ENCODE peak calls at places on chromosomes 2 and 18, in ten cellular contexts. N is left ventricle myocardium inferior, G is cardiac muscle cell, O is neuronal stem cell, F is adipocyte, C is GM23248, D is IMR-90, P is GM06990, A is Panc1, I is SJSA1. R is an unnamed sample.

GRCh38 chr2:143778981-143779380 is 649.8 kb downstream of the ARHGAP15 start:
- DNase-seq in N (no peak), G (no peak), O (no peak), F (no peak), C (peak; percentile 71), D (peak; percentile 62), P (no peak), A (no peak), I (no peak), R (no peak)

GRCh38 chr2:216540920-216541319 is 42.3 kb downstream of the RPL37A start:
- DNase-seq in N (no peak), G (no peak), O (no peak), F (peak; percentile 34), C (no peak), D (no peak), P (no peak), A (no peak), I (no peak), R (no peak)

GRCh38 chr18:28995319-28995718 is 818.4 kb upstream of the CDH2 start:
- DNase-seq in N (no peak), G (peak; percentile 9), O (no peak), F (no peak), C (no peak), D (peak; percentile 7), P (no peak), A (no peak), I (no peak), R (no peak)

GRCh38 chr18:73043231-73044000 is 175.6 kb upstream of the NETO1 start:
- DNase-seq in N (no peak), G (no peak), O (no peak), F (no peak), C (no peak), D (no peak), P (no peak), A (no peak), I (no peak), R (no peak)

GRCh38 chr2:146964494-146964893 is 880.3 kb upstream of the ACVR2A start:
- DNase-seq in N (no peak), G (no peak), O (no peak), F (no peak), C (no peak), D (no peak), P (no peak), A (no peak), I (no peak), R (no peak)

GRCh38 chr2:128305555-128306080 is 13.1 kb downstream of the HS6ST1 start:
- DNase-seq in N (peak; percentile 9), G (no peak), O (no peak), F (peak; percentile 35), C (peak; percentile 58), D (peak; percentile 75), P (peak; percentile 49), A (no peak), I (no peak), R (peak; percentile 60)

GRCh38 chr2:204205082-204205481 is 268.5 kb downstream of the ICOS start:
- DNase-seq in N (no peak), G (no peak), O (no peak), F (no peak), C (no peak), D (no peak), P (no peak), A (no peak), I (no peak), R (no peak)

GRCh38 chr2:70964133-70964532 is 14.3 kb upstream of the ANKRD53 start:
- DNase-seq in N (no peak), G (no peak), O (no peak), F (no peak), C (no peak), D (no peak), P (no peak), A (no peak), I (no peak), R (no peak)

GRCh38 chr2:18976112-18976961 is 382.1 kb downstream of the OSR1 start:
- DNase-seq in N (no peak), G (peak; percentile 83), O (no peak), F (peak; percentile 89), C (peak; percentile 90), D (peak; percentile 94), P (peak; percentile 27), A (no peak), I (peak; percentile 83), R (no peak)

GRCh38 chr18:75076286-75076685 is 132.7 kb downstream of the PTGR3 start:
- DNase-seq in N (no peak), G (no peak), O (no peak), F (no peak), C (no peak), D (no peak), P (no peak), A (no peak), I (no peak), R (no peak)

GRCh38 chr2:31475692-31476091 is 61.1 kb upstream of the XDH start:
- DNase-seq in N (no peak), G (no peak), O (no peak), F (peak; percentile 50), C (peak; percentile 92), D (peak; percentile 76), P (no peak), A (no peak), I (no peak), R (no peak)

GRCh38 chr2:164221473-164221872 is 399.8 kb downstream of the GRB14 start:
- DNase-seq in N (no peak), G (no peak), O (no peak), F (no peak), C (no peak), D (no peak), P (no peak), A (no peak), I (no peak), R (no peak)

GRCh38 chr2:6083131-6083530 is 390.9 kb downstream of the SOX11 start:
- DNase-seq in N (no peak), G (no peak), O (no peak), F (no peak), C (no peak), D (no peak), P (no peak), A (no peak), I (no peak), R (no peak)

GRCh38 chr2:62485780-62486765 is 19.9 kb downstream of the TMEM17 start:
- DNase-seq in N (no peak), G (peak; percentile 77), O (no peak), F (peak; percentile 75), C (peak; percentile 37), D (peak; percentile 30), P (no peak), A (no peak), I (no peak), R (no peak)

DNA sequence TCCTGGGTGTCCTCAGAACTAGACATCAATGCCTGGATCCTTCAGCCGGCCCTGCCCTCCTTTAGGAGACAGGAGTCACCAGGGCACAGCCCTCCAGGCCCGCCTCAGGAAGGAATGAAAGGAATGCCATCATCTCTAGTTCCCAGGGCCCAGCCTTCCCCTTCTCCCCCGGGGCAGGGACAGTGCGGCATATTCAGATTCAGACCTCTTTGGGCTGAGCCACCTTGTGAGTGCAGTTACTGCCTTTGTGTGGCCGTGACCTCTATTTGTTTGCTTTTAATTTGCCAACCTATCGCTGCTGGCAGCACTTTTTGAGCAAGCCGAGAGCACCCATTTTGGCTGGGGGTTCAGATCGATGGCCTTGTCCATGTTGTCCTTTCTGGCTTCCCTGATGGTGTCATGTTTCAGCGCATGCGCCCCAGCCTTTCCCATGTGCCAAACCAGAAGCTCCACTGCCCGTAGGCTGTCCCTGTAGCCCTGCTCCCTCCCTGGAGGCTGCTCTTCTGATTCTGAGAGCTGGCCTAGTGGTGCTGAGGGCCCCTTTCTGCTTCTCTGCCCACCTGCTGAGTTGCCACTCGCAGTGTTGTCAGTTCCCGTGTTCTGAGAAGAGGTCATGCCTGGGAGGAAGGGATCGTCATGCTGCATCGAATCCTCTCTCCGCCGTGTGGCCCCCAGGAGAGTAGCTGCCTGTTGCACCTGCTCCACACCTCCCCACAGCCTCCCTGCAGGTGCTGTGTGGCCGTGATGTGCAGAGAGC is 10.9 kb downstream of the ANKRD23 start:
- DNase-seq in N (peak; percentile 67), G (peak; percentile 61), O (peak; percentile 86), F (peak; percentile 61), C (no peak), D (peak; percentile 64), P (no peak), A (no peak), I (peak; percentile 61), R (peak; percentile 82)
- H3K36me3 ChIP-seq in N (peaks cover 72% of the 10 kb centered on the region), G (peaks cover 40% of the 10 kb centered on the region), O (peaks cover 29% of the 10 kb centered on the region), F (peaks cover 11% of the 10 kb centered on the region), C (no peaks in the 10 kb centered on the region), D (peaks cover 21% of the 10 kb centered on the region), P (peaks cover 18% of the 10 kb centered on the region), A (peaks cover 3% of the 10 kb centered on the region), I (peaks cover 43% of the 10 kb centered on the region), R (peaks cover 75% of the 10 kb centered on the region)

GRCh38 chr18:76979111-76979751 is 153.4 kb downstream of the MBP start:
- DNase-seq in N (no peak), G (no peak), O (no peak), F (no peak), C (no peak), D (no peak), P (no peak), A (no peak), I (no peak), R (no peak)

GRCh38 chr18:76977681-76978234 is 154.8 kb downstream of the MBP start:
- DNase-seq in N (no peak), G (no peak), O (no peak), F (no peak), C (no peak), D (peak; percentile 30), P (no peak), A (no peak), I (no peak), R (peak; percentile 44)

GRCh38 chr18:76978616-76979015 is 154.0 kb downstream of the MBP start:
- DNase-seq in N (no peak), G (no peak), O (no peak), F (no peak), C (no peak), D (no peak), P (no peak), A (no peak), I (no peak), R (no peak)

GRCh38 chr18:76975577-76976110 is 153.3 kb downstream of the ZNF236 start:
- DNase-seq in N (no peak), G (no peak), O (no peak), F (no peak), C (no peak), D (no peak), P (no peak), A (no peak), I (no peak), R (peak; percentile 41)

GRCh38 chr18:76977108-76977621 is 154.8 kb downstream of the ZNF236 start:
- DNase-seq in N (no peak), G (no peak), O (no peak), F (no peak), C (no peak), D (no peak), P (no peak), A (no peak), I (no peak), R (peak; percentile 67)
- H3K4me3 ChIP-seq in N (peak overlapping the region; percentile 44), G (no peak overlapping the region), O (no peak overlapping the region), F (no peak overlapping the region), C (no peak overlapping the region), D (no peak overlapping the region), P (no peak overlapping the region), A (no peak overlapping the region), I (no peak overlapping the region), R (peak overlapping the region; percentile 18)

GRCh38 chr18:5538541-5538940 is 5.3 kb downstream of the EPB41L3 start:
- DNase-seq in N (no peak), G (no peak), O (peak; percentile 27), F (no peak), C (no peak), D (no peak), P (no peak), A (no peak), I (no peak), R (no peak)
- H3K36me3 ChIP-seq in N (no peaks in the 10 kb centered on the region), G (no peaks in the 10 kb centered on the region), O (no peaks in the 10 kb centered on the region), F (no peaks in the 10 kb centered on the region), C (no peaks in the 10 kb centered on the region), D (no peaks in the 10 kb centered on the region), P (no peaks in the 10 kb centered on the region), A (no peaks in the 10 kb centered on the region), I (no peaks in the 10 kb centered on the region), R (no peaks in the 10 kb centered on the region)

GRCh38 chr2:933734-934295 is 16.8 kb upstream of the SNTG2 start:
- DNase-seq in N (no peak), G (peak; percentile 68), O (no peak), F (no peak), C (no peak), D (no peak), P (no peak), A (no peak), I (no peak), R (no peak)
- H3K4me3 ChIP-seq in N (no peak overlapping the region), G (no peak overlapping the region), O (no peak overlapping the region), F (no peak overlapping the region), C (no peak overlapping the region), D (no peak overlapping the region), P (no peak overlapping the region), A (no peak overlapping the region), I (no peak overlapping the region), R (no peak overlapping the region)